ENCODE peak calls at places on chromosomes 11 and 22, in five cellular contexts. One of them, this sample, is unnamed.

GRCh38 chr11:46010100-46010499 is 87.6 kb downstream of the LARGE2 start:
- DNase-seq in ovary: no peak
- DNase-seq in stomach: no peak
- DNase-seq in A549: no peak
- DNase-seq in NB4: no peak
- DNase-seq in this sample: no peak

GRCh38 chr22:43827926-43828710 is 16.0 kb upstream of the EFCAB6 start:
- DNase-seq in ovary: no peak
- DNase-seq in stomach: peak
- DNase-seq in A549: no peak
- DNase-seq in NB4: no peak
- DNase-seq in this sample: no peak

GRCh38 chr11:115959098-115959497 is 454.9 kb upstream of the CADM1 start:
- DNase-seq in ovary: no peak
- DNase-seq in stomach: no peak
- DNase-seq in A549: no peak
- DNase-seq in NB4: no peak
- DNase-seq in this sample: no peak

GRCh38 chr11:26931248-26931631 is 62.7 kb upstream of the FIBIN start:
- DNase-seq in ovary: no peak
- DNase-seq in stomach: no peak
- DNase-seq in A549: no peak
- DNase-seq in NB4: no peak
- DNase-seq in this sample: no peak

GRCh38 chr11:114377612-114378267 is 22.6 kb downstream of the C11orf71 start:
- DNase-seq in ovary: no peak
- DNase-seq in stomach: no peak
- DNase-seq in A549: no peak
- DNase-seq in NB4: no peak
- DNase-seq in this sample: no peak

GRCh38 chr22:46031066-46031465 is 54.1 kb upstream of the WNT7B start:
- DNase-seq in ovary: peak
- DNase-seq in stomach: no peak
- DNase-seq in A549: no peak
- DNase-seq in NB4: no peak
- DNase-seq in this sample: no peak

GRCh38 chr11:35714882-35715612 is 52.5 kb downstream of the TRIM44 start:
- DNase-seq in ovary: no peak
- DNase-seq in stomach: no peak
- DNase-seq in A549: no peak
- DNase-seq in NB4: no peak
- DNase-seq in this sample: no peak

GRCh38 chr11:72012897-72013721 is 14.4 kb downstream of the IL18BP start:
- DNase-seq in ovary: peak
- DNase-seq in stomach: peak
- DNase-seq in A549: no peak
- DNase-seq in NB4: no peak
- DNase-seq in this sample: peak

GRCh38 chr11:112440518-112440917 is 179.9 kb upstream of the PLET1 start:
- DNase-seq in ovary: no peak
- DNase-seq in stomach: no peak
- DNase-seq in A549: no peak
- DNase-seq in NB4: no peak
- DNase-seq in this sample: no peak

GRCh38 chr22:32803020-32803758 is 1.7 kb downstream of the TIMP3 start:
- DNase-seq in ovary: no peak
- DNase-seq in stomach: no peak
- DNase-seq in A549: no peak
- DNase-seq in NB4: peak
- DNase-seq in this sample: no peak

GRCh38 chr11:67435031-67435726 is 2.3 kb downstream of the PTPRCAP start:
- DNase-seq in ovary: no peak
- DNase-seq in stomach: no peak
- DNase-seq in A549: no peak
- DNase-seq in NB4: peak
- DNase-seq in this sample: no peak

GRCh38 chr22:21448627-21449416 is 18.4 kb upstream of the TMEM191C start:
- DNase-seq in ovary: no peak
- DNase-seq in stomach: peak
- DNase-seq in A549: no peak
- DNase-seq in NB4: no peak
- DNase-seq in this sample: no peak

GRCh38 chr11:45108070-45109064 is 38.1 kb upstream of the PRDM11 start:
- DNase-seq in ovary: no peak
- DNase-seq in stomach: no peak
- DNase-seq in A549: no peak
- DNase-seq in NB4: no peak
- DNase-seq in this sample: no peak

GRCh38 chr11:39571081-39571480 is 1888.4 kb downstream of the LRRC4C start:
- DNase-seq in ovary: no peak
- DNase-seq in stomach: no peak
- DNase-seq in A549: no peak
- DNase-seq in NB4: no peak
- DNase-seq in this sample: no peak

GRCh38 chr11:63986156-63986931 is at the start of gene OTUB1:
- DNase-seq in ovary: peak
- DNase-seq in stomach: peak
- DNase-seq in A549: peak
- DNase-seq in NB4: peak
- DNase-seq in this sample: peak

GRCh38 chr11:48087974-48088681 is 107.8 kb downstream of the PTPRJ start:
- DNase-seq in ovary: no peak
- DNase-seq in stomach: peak
- DNase-seq in A549: no peak
- DNase-seq in NB4: no peak
- DNase-seq in this sample: no peak
- TF ChIP-seq POLR2A in ovary: no peak
- TF ChIP-seq POLR2A in stomach: no peak
- TF ChIP-seq POLR2A in A549: no peak
- TF ChIP-seq POLR2A in NB4: no peak
- TF ChIP-seq POLR2A in this sample: no peak

GRCh38 chr11:86952221-86952875 is 2.8 kb downstream of the FZD4 start:
- DNase-seq in ovary: no peak
- DNase-seq in stomach: no peak
- DNase-seq in A549: no peak
- DNase-seq in NB4: no peak
- DNase-seq in this sample: no peak
- H3K4me3 ChIP-seq in ovary: peak
- H3K4me3 ChIP-seq in stomach: peak
- H3K4me3 ChIP-seq in A549: no peak
- H3K4me3 ChIP-seq in NB4: no peak
- H3K4me3 ChIP-seq in this sample: peak

DNA sequence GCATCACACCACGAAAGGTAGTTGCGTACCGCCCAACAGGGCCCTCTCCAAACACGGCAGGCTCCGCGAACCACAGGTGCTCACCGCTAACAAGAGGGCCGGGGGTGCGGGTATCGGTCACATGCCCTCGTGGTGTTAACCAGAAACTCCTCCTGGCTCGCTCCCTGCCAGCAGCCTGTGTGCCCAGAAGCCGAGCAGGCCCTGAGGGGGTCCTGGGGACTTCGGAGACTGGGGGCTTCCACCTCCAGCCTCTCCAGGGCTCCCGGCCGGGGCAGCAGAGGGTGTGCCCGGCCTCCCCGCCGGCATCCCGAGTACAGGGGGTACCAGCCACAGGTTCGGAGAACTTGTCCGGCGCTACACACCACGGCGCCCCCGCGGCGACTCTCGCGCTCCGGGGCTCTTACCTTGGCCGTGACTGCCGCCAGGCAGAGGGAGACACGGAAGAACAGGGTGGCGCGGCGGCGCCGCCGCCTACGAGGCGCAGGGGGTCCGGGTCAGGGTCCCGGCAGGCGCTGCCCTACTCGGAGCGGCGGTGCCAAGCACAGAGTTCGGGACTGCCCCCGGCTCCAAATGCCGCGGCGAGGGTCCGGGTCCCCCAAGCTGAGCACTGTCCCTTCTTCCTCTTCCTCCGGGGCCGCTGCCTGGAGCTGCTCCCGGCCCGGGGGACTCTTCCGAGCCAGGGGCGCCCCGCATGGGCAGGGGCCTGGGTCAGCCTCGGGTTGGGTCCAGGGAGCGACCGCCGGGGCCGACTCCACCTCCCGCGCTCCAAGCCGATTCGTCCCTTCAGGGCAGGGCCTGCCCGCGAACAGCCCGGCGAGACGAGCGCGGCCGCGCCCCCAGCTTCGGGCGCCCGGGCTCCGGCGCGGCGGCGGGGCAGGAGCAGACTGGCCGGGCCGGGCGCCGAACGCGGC is at the start of gene LARGE1:
- DNase-seq in ovary: peak
- DNase-seq in stomach: peak
- DNase-seq in A549: peak
- DNase-seq in NB4: peak
- DNase-seq in this sample: peak
- TF ChIP-seq POLR2A in ovary: no peak
- TF ChIP-seq POLR2A in stomach: no peak
- TF ChIP-seq POLR2A in A549: no peak
- TF ChIP-seq POLR2A in NB4: no peak
- TF ChIP-seq POLR2A in this sample: no peak

DNA sequence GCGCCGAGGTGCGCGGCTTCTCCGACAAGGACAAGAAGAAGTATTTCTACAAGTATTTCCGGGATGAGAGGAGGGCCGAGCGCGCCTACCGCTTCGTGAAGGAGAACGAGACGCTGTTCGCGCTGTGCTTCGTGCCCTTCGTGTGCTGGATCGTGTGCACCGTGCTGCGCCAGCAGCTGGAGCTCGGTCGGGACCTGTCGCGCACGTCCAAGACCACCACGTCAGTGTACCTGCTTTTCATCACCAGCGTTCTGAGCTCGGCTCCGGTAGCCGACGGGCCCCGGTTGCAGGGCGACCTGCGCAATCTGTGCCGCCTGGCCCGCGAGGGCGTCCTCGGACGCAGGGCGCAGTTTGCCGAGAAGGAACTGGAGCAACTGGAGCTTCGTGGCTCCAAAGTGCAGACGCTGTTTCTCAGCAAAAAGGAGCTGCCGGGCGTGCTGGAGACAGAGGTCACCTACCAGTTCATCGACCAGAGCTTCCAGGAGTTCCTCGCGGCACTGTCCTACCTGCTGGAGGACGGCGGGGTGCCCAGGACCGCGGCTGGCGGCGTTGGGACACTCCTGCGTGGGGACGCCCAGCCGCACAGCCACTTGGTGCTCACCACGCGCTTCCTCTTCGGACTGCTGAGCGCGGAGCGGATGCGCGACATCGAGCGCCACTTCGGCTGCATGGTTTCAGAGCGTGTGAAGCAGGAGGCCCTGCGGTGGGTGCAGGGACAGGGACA is 2.7 kb downstream of the NLRP6 start:
- DNase-seq in ovary: no peak
- DNase-seq in stomach: no peak
- DNase-seq in A549: no peak
- DNase-seq in NB4: no peak
- DNase-seq in this sample: no peak
- H3K4me3 ChIP-seq in ovary: no peak
- H3K4me3 ChIP-seq in stomach: peak
- H3K4me3 ChIP-seq in A549: peak
- H3K4me3 ChIP-seq in NB4: no peak
- H3K4me3 ChIP-seq in this sample: peak

GRCh38 chr11:8728566-8728965 is 46.0 kb downstream of the RPL27A start:
- DNase-seq in ovary: no peak
- DNase-seq in stomach: no peak
- DNase-seq in A549: no peak
- DNase-seq in NB4: peak
- DNase-seq in this sample: no peak
- TF ChIP-seq POLR2A in ovary: no peak
- TF ChIP-seq POLR2A in stomach: no peak
- TF ChIP-seq POLR2A in A549: no peak
- TF ChIP-seq POLR2A in NB4: no peak
- TF ChIP-seq POLR2A in this sample: no peak

GRCh38 chr11:7485854-7486425 is 634 bp downstream of the OLFML1 start:
- DNase-seq in ovary: no peak
- DNase-seq in stomach: no peak
- DNase-seq in A549: no peak
- DNase-seq in NB4: no peak
- DNase-seq in this sample: no peak
- H3K4me3 ChIP-seq in ovary: peak
- H3K4me3 ChIP-seq in stomach: peak
- H3K4me3 ChIP-seq in A549: no peak
- H3K4me3 ChIP-seq in NB4: no peak
- H3K4me3 ChIP-seq in this sample: peak

GRCh38 chr22:19382240-19382639 is 49.3 kb downstream of the HIRA start:
- DNase-seq in ovary: no peak
- DNase-seq in stomach: no peak
- DNase-seq in A549: no peak
- DNase-seq in NB4: no peak
- DNase-seq in this sample: no peak

GRCh38 chr22:19383292-19383691 is 48.2 kb downstream of the HIRA start:
- DNase-seq in ovary: no peak
- DNase-seq in stomach: no peak
- DNase-seq in A549: no peak
- DNase-seq in NB4: no peak
- DNase-seq in this sample: no peak

GRCh38 chr22:19387575-19387974 is 44.0 kb downstream of the HIRA start:
- DNase-seq in ovary: no peak
- DNase-seq in stomach: no peak
- DNase-seq in A549: no peak
- DNase-seq in NB4: no peak
- DNase-seq in this sample: no peak

GRCh38 chr22:19385221-19385906 is 46.2 kb downstream of the HIRA start:
- DNase-seq in ovary: no peak
- DNase-seq in stomach: no peak
- DNase-seq in A549: no peak
- DNase-seq in NB4: no peak
- DNase-seq in this sample: no peak

DNA sequence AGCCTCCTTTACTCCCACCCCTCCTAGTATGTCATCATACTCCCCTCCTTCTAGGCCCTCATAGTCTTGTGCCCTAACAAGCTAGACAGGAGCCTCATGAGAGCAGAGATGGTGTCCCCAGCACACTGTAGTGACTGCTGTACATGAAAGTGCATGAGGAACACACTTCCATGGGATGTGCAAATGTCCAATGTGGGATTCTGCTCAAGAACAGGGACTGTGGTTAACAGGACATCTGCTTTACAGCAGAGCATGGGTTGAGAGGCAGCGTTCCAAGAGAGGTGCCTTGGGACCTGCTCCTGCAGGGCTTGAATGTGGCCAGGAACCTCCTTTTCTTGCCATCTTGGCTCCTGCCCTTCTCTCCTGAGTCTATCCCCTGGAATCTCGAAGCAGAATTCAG is 45.3 kb downstream of the HIRA start:
- DNase-seq in ovary: no peak
- DNase-seq in stomach: no peak
- DNase-seq in A549: no peak
- DNase-seq in NB4: no peak
- DNase-seq in this sample: no peak
- TF ChIP-seq POLR2A in ovary: no peak
- TF ChIP-seq POLR2A in stomach: no peak
- TF ChIP-seq POLR2A in A549: no peak
- TF ChIP-seq POLR2A in NB4: no peak
- TF ChIP-seq POLR2A in this sample: no peak